ENCODE peak calls at places on chromosomes 12 and 14, in nine cellular contexts. F, D, Y, K, E, J, C, R and B are unnamed samples.

GRCh38 chr14:47425302-47425701 is 250.1 kb downstream of the MDGA2 start:
- DNase-seq in F (no peak), D (no peak), Y (no peak), K (no peak), E (no peak), J (no peak), C (no peak), R (no peak), B (no peak)

GRCh38 chr14:44453433-44454171 is 53.5 kb downstream of the FSCB start:
- DNase-seq in F (no peak), D (no peak), Y (no peak), K (no peak), E (no peak), J (no peak), C (no peak), R (no peak), B (no peak)

GRCh38 chr14:52391866-52392600 is 77.9 kb downstream of the PTGER2 start:
- DNase-seq in F (no peak), D (no peak), Y (no peak), K (no peak), E (no peak), J (no peak), C (no peak), R (peak), B (peak)

GRCh38 chr12:105944628-105945027 is 194.1 kb downstream of the NUAK1 start:
- DNase-seq in F (no peak), D (no peak), Y (no peak), K (no peak), E (no peak), J (no peak), C (no peak), R (no peak), B (no peak)

GRCh38 chr12:12003609-12004008 is 67.1 kb upstream of the BCL2L14 start:
- DNase-seq in F (no peak), D (no peak), Y (no peak), K (no peak), E (no peak), J (no peak), C (no peak), R (no peak), B (no peak)

GRCh38 chr12:65496617-65497016 is 218.1 kb downstream of the MSRB3 start:
- DNase-seq in F (no peak), D (no peak), Y (no peak), K (no peak), E (no peak), J (no peak), C (no peak), R (no peak), B (no peak)

GRCh38 chr12:16555630-16556029 is 50.3 kb downstream of the LMO3 start:
- DNase-seq in F (no peak), D (no peak), Y (no peak), K (no peak), E (no peak), J (no peak), C (peak), R (no peak), B (no peak)

GRCh38 chr12:53268637-53269562 is 801 bp downstream of the ESPL1 start:
- DNase-seq in F (no peak), D (no peak), Y (no peak), K (no peak), E (no peak), J (no peak), C (no peak), R (no peak), B (no peak)

GRCh38 chr12:9971158-9971557 is at the start of gene CLEC12A:
- DNase-seq in F (no peak), D (no peak), Y (no peak), K (no peak), E (no peak), J (no peak), C (no peak), R (no peak), B (no peak)

GRCh38 chr12:96237465-96238077 is 43.4 kb downstream of the ELK3 start:
- DNase-seq in F (no peak), D (no peak), Y (peak), K (no peak), E (no peak), J (no peak), C (no peak), R (peak), B (peak)

GRCh38 chr12:64459388-64460024 is 7.6 kb downstream of the TBK1 start:
- DNase-seq in F (no peak), D (no peak), Y (no peak), K (no peak), E (no peak), J (peak), C (no peak), R (no peak), B (no peak)

GRCh38 chr14:95303552-95303951 is 16.2 kb downstream of the CLMN start:
- DNase-seq in F (no peak), D (no peak), Y (no peak), K (no peak), E (no peak), J (no peak), C (no peak), R (no peak), B (no peak)

GRCh38 chr12:75878382-75878720 is 153.2 kb downstream of the PHLDA1 start:
- DNase-seq in F (no peak), D (no peak), Y (no peak), K (no peak), E (no peak), J (no peak), C (no peak), R (peak), B (no peak)

GRCh38 chr14:85333313-85333712 is 196.6 kb upstream of the FLRT2 start:
- DNase-seq in F (no peak), D (no peak), Y (no peak), K (no peak), E (no peak), J (no peak), C (no peak), R (no peak), B (no peak)

GRCh38 chr12:131794573-131794972 is 33.6 kb upstream of the MMP17 start:
- DNase-seq in F (no peak), D (no peak), Y (no peak), K (no peak), E (no peak), J (no peak), C (no peak), R (no peak), B (no peak)

GRCh38 chr14:80425686-80426085 is 214.4 kb upstream of the DIO2 start:
- DNase-seq in F (no peak), D (no peak), Y (no peak), K (no peak), E (no peak), J (no peak), C (no peak), R (peak), B (peak)

GRCh38 chr14:96090441-96091148 is 51.4 kb downstream of the C14orf132 start:
- DNase-seq in F (no peak), D (peak), Y (no peak), K (peak), E (no peak), J (no peak), C (no peak), R (no peak), B (peak)

GRCh38 chr14:61575126-61575525 is 120.2 kb upstream of the HIF1A start:
- DNase-seq in F (no peak), D (no peak), Y (no peak), K (no peak), E (no peak), J (no peak), C (no peak), R (no peak), B (no peak)

GRCh38 chr14:72876021-72876709 is 17.7 kb downstream of the DPF3 start:
- DNase-seq in F (no peak), D (no peak), Y (no peak), K (no peak), E (no peak), J (no peak), C (no peak), R (no peak), B (no peak)

GRCh38 chr14:98154254-98154653 is 1117.7 kb downstream of the BCL11B start:
- DNase-seq in F (no peak), D (no peak), Y (no peak), K (no peak), E (no peak), J (no peak), C (no peak), R (no peak), B (no peak)

GRCh38 chr14:74524813-74525135 is 31.2 kb downstream of the ISCA2 start:
- DNase-seq in F (no peak), D (no peak), Y (no peak), K (no peak), E (no peak), J (no peak), C (no peak), R (no peak), B (no peak)

GRCh38 chr12:55708695-55709233 is 1.1 kb upstream of the ITGA7 start:
- DNase-seq in F (no peak), D (no peak), Y (no peak), K (no peak), E (no peak), J (no peak), C (no peak), R (no peak), B (no peak)

GRCh38 chr12:639566-639965 is 23.7 kb downstream of the NINJ2 start:
- DNase-seq in F (no peak), D (no peak), Y (no peak), K (no peak), E (no peak), J (no peak), C (no peak), R (no peak), B (no peak)

GRCh38 chr12:105948331-105948730 is 190.4 kb downstream of the NUAK1 start:
- DNase-seq in F (no peak), D (no peak), Y (no peak), K (no peak), E (no peak), J (no peak), C (no peak), R (no peak), B (peak)

DNA sequence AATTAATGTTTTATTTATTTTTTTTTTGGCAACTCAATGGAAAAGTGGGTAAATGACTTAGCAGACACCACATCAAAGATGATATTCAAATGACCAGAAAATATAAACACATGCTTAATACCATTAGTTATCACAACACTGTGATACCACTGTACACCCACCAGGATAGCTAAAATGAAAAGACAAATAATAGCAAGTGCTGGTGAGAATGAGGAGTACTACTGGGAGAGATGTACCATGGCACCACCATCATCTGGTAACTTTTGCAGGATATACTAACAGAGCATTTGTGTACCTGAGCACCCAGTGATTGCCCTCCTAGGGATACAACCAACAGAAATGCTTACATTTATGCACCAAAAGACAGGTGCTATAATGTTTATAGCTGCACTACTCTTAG is 21.9 kb downstream of the TRIM9 start:
- DNase-seq in F (no peak), D (no peak), Y (no peak), K (no peak), E (no peak), J (no peak), C (no peak), R (no peak), B (no peak)
- TF ChIP-seq CTCF in F (no peak), D (no peak), Y (no peak), K (no peak), E (no peak), J (no peak), C (no peak), R (no peak), B (no peak)

DNA sequence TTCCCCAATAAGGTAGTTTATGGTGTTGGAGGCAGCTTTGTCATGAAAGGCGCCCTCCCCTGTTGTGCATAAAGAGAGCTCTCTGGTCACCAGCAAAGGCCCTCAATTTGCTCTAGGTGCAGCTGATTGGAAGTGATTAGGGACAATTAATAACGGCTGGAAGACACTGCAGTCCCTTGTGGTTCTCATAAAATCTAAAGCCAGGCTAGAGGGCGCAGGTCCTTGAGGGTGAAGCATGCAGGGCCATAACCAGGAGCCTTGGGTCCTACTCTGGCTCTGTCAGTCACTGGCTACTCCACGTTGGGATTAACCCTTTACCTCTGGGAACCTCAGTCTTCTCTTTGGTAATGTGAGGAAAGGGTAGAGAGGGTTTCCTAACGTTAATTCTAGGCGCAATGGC is 1.9 kb downstream of the DAAM1 start:
- DNase-seq in F (peak), D (no peak), Y (no peak), K (peak), E (no peak), J (no peak), C (peak), R (no peak), B (no peak)
- TF ChIP-seq CTCF in F (no peak), D (no peak), Y (no peak), K (no peak), E (no peak), J (no peak), C (no peak), R (peak), B (no peak)

DNA sequence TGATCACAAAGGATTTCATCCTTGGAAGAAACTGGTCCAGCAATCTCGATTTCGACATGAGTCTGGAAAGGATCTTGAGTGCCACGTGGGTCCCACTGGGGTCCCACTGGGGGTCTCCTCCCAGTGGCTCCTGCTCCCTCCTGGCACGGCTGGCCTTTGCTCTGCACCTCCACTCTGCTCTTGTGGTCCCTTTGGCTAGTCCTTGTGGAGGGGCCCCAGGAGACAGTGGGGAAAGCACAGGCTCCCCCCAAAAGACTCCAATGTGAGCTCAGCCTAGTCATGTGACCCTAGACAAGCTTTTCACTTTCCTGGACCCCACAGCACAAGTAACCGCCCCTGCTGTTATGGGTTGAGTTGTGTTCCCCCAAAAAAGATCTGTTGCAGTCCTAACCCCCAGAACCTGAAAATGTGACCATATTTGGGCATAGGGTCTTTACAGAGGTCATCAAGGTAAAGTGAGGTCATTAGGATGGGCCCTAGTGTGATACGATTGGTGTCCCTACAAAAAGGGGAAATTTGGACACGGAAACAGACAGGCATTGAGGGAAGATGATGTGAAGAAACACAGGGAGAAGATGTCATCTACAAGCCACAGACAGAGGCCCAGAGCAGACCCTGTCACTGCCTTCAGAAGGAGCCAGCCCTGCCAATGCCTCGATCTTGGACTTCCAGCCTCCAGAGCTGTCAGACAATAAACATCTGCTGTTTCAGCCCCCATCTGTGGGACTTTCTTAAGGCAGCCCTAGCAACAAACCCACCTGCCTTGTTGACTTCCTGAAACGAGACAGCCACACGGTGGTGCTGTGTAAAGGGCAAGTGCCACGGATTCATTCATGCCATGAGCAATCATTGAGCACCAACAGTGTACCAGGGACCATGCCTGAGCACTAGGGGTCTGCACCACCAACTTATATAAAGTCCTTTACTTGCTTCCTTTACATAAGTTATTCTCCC is 23.8 kb upstream of the PPP2R5C start:
- DNase-seq in F (no peak), D (no peak), Y (no peak), K (no peak), E (no peak), J (no peak), C (no peak), R (no peak), B (no peak)
- TF ChIP-seq CTCF in F (no peak), D (no peak), Y (peak), K (no peak), E (peak), J (no peak), C (no peak), R (no peak), B (no peak)

GRCh38 chr14:64293976-64294671 is at the start of gene ESR2:
- DNase-seq in F (peak), D (peak), Y (peak), K (peak), E (no peak), J (peak), C (peak), R (no peak), B (no peak)
- TF ChIP-seq CTCF in F (peak), D (no peak), Y (no peak), K (no peak), E (no peak), J (no peak), C (no peak), R (peak), B (peak)

GRCh38 chr14:56860441-56860840 is 50.2 kb upstream of the OTX2 start:
- DNase-seq in F (no peak), D (no peak), Y (no peak), K (no peak), E (no peak), J (no peak), C (no peak), R (no peak), B (no peak)
- TF ChIP-seq CTCF in F (no peak), D (no peak), Y (no peak), K (no peak), E (no peak), J (no peak), C (no peak), R (no peak), B (no peak)

GRCh38 chr12:57177354-57177753 is 29.9 kb upstream of the LRP1-AS start:
- DNase-seq in F (no peak), D (no peak), Y (no peak), K (no peak), E (no peak), J (no peak), C (no peak), R (no peak), B (no peak)

GRCh38 chr12:57175428-57176138 is 28.2 kb upstream of the LRP1-AS start:
- DNase-seq in F (peak), D (peak), Y (peak), K (peak), E (peak), J (peak), C (peak), R (peak), B (peak)

GRCh38 chr12:57176846-57177245 is 29.4 kb upstream of the LRP1-AS start:
- DNase-seq in F (no peak), D (no peak), Y (no peak), K (no peak), E (no peak), J (no peak), C (no peak), R (no peak), B (no peak)

GRCh38 chr12:57178213-57178612 is 30.8 kb upstream of the LRP1-AS start:
- DNase-seq in F (no peak), D (no peak), Y (no peak), K (no peak), E (no peak), J (no peak), C (no peak), R (no peak), B (no peak)

DNA sequence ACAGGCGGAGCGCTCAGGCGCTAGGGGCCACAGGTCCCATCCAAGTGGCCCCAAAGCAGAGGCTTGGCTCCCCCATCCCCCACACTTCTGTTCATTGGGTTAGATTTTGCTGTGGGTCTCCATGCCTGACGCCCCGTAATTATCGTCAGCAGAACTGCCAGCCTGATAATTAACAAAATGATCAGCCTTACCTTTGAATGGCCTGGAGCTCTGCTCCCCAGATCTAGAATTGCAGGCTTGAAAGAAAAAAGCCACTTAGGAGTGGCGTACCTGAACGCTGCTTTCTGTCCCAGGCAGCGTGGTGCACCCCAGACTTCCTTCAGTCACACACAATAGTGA is 28.7 kb upstream of the LRP1-AS start:
- DNase-seq in F (no peak), D (no peak), Y (no peak), K (no peak), E (no peak), J (no peak), C (no peak), R (no peak), B (no peak)
- TF ChIP-seq CTCF in F (peak), D (no peak), Y (no peak), K (no peak), E (peak), J (no peak), C (no peak), R (no peak), B (no peak)